ENCODE peak calls at places on chromosomes 3 and 15, in five cellular contexts. Y, R, D, L and F are unnamed samples. For H3K4me1, the result is how much of the 10 kb centered on the place peaks cover.

GRCh38 chr3:29515451-29515850 is 234.6 kb downstream of the RBMS3 start:
- DNase-seq in Y (no peak), R (no peak), D (no peak), L (peak), F (no peak)

GRCh38 chr15:67142142-67143092 is 77.0 kb downstream of the SMAD3 start:
- DNase-seq in Y (no peak), R (no peak), D (no peak), L (no peak), F (no peak)

GRCh38 chr15:64651573-64652260 is 123.7 kb downstream of the RBPMS2 start:
- DNase-seq in Y (no peak), R (no peak), D (no peak), L (peak), F (no peak)

GRCh38 chr15:40933520-40933904 is 4.4 kb downstream of the DLL4 start:
- DNase-seq in Y (peak), R (no peak), D (no peak), L (no peak), F (no peak)

GRCh38 chr3:175512700-175513099 is 653.6 kb downstream of the NAALADL2 start:
- DNase-seq in Y (no peak), R (no peak), D (no peak), L (no peak), F (no peak)

GRCh38 chr3:33441322-33441976 is 1.2 kb upstream of the UBP1 start:
- DNase-seq in Y (peak), R (no peak), D (peak), L (no peak), F (peak)

GRCh38 chr3:73175698-73176097 is 114.2 kb downstream of the EBLN2 start:
- DNase-seq in Y (no peak), R (no peak), D (no peak), L (no peak), F (no peak)

GRCh38 chr15:48507416-48508065 is 138.0 kb downstream of the FBN1 start:
- DNase-seq in Y (peak), R (no peak), D (no peak), L (peak), F (peak)

GRCh38 chr15:99507016-99507731 is 58.6 kb upstream of the MEF2A start:
- DNase-seq in Y (no peak), R (peak), D (no peak), L (no peak), F (no peak)

GRCh38 chr3:195758721-195759353 is 38.1 kb downstream of the MUC20 start:
- DNase-seq in Y (no peak), R (no peak), D (no peak), L (no peak), F (no peak)

GRCh38 chr15:32824777-32825176 is 107.0 kb downstream of the GREM1 start:
- DNase-seq in Y (no peak), R (no peak), D (no peak), L (no peak), F (no peak)

GRCh38 chr3:171566803-171567422 is 106.7 kb upstream of the TNIK start:
- DNase-seq in Y (no peak), R (no peak), D (no peak), L (peak), F (peak)

GRCh38 chr3:175184392-175184791 is 325.3 kb downstream of the NAALADL2 start:
- DNase-seq in Y (no peak), R (no peak), D (no peak), L (no peak), F (no peak)

GRCh38 chr15:63176302-63176701 is 13.1 kb upstream of the RAB8B start:
- DNase-seq in Y (no peak), R (no peak), D (no peak), L (no peak), F (no peak)

GRCh38 chr15:59371458-59372351 is 966 bp downstream of the MYO1E start:
- DNase-seq in Y (peak), R (peak), D (peak), L (no peak), F (peak)

GRCh38 chr3:5227812-5228211 is 40.3 kb downstream of the EDEM1 start:
- DNase-seq in Y (no peak), R (no peak), D (no peak), L (no peak), F (no peak)

GRCh38 chr15:64460737-64461576 is 579 bp downstream of the ZNF609 start:
- DNase-seq in Y (peak), R (no peak), D (peak), L (no peak), F (peak)

GRCh38 chr3:18841422-18842343 is 306.6 kb upstream of the KCNH8 start:
- DNase-seq in Y (no peak), R (no peak), D (no peak), L (no peak), F (no peak)

GRCh38 chr3:120595788-120596115 is 384 bp upstream of the NDUFB4 start:
- DNase-seq in Y (no peak), R (no peak), D (no peak), L (no peak), F (no peak)

GRCh38 chr3:4438296-4438695 is 28.8 kb downstream of the SUMF1 start:
- DNase-seq in Y (no peak), R (no peak), D (no peak), L (no peak), F (no peak)

GRCh38 chr3:73493543-73494314 is 131.0 kb downstream of the PDZRN3 start:
- DNase-seq in Y (no peak), R (no peak), D (no peak), L (no peak), F (no peak)

GRCh38 chr3:129409541-129409940 is 18.9 kb downstream of the EFCAB12 start:
- DNase-seq in Y (no peak), R (no peak), D (no peak), L (no peak), F (no peak)

GRCh38 chr15:84911879-84912660 is 27.6 kb downstream of the SLC28A1 start:
- DNase-seq in Y (peak), R (peak), D (peak), L (no peak), F (peak)

GRCh38 chr3:140007946-140008692 is 73.1 kb downstream of the CLSTN2 start:
- DNase-seq in Y (no peak), R (no peak), D (no peak), L (no peak), F (no peak)

GRCh38 chr3:66442254-66443249 is 58.3 kb downstream of the LRIG1 start:
- DNase-seq in Y (peak), R (peak), D (peak), L (no peak), F (peak)

GRCh38 chr15:99248000-99248727 is 1.2 kb downstream of the TTC23 start:
- DNase-seq in Y (no peak), R (no peak), D (no peak), L (no peak), F (no peak)

GRCh38 chr3:37862219-37862711 is 585 bp downstream of the CTDSPL start:
- DNase-seq in Y (peak), R (peak), D (peak), L (no peak), F (no peak)

GRCh38 chr3:159616234-159616825 is 372.3 kb upstream of the IL12A start:
- DNase-seq in Y (peak), R (peak), D (no peak), L (no peak), F (peak)

GRCh38 chr15:28098360-28098765 is 752 bp downstream of the OCA2 start:
- DNase-seq in Y (no peak), R (no peak), D (peak), L (no peak), F (no peak)

GRCh38 chr3:166425900-166426611 is 588.8 kb upstream of the BCHE start:
- DNase-seq in Y (no peak), R (no peak), D (no peak), L (no peak), F (no peak)

GRCh38 chr3:41963823-41964222 is 1.9 kb upstream of the ULK4 start:
- DNase-seq in Y (no peak), R (no peak), D (no peak), L (no peak), F (no peak)

GRCh38 chr15:58923284-58923683 is 10.2 kb downstream of the SLTM start:
- DNase-seq in Y (no peak), R (no peak), D (no peak), L (no peak), F (no peak)

GRCh38 chr3:50372349-50372748 is 13.0 kb upstream of the TMEM115 start:
- DNase-seq in Y (peak), R (no peak), D (no peak), L (no peak), F (no peak)

GRCh38 chr3:42936157-42936981 is 30.4 kb downstream of the ZNF662 start:
- DNase-seq in Y (peak), R (peak), D (peak), L (no peak), F (no peak)

DNA sequence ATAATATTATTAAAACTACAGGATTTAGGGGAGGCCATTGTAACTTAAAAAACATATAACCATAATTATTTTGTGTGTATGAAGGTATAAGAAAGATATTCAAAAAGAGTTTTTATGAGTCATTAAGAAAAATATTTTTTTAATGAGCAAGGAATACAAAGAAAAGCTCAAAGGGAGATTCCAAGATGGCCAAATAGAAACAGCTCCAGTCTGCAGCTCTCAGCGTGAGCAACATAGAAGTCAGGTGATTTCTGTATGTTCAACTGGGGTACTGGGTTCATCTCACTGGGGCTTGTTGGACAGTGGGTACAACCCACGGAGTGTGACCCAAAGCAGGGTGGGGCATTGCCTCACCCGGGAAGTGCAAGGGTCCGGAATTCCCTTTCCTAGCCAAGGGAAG is 336.1 kb downstream of the TBL1XR1 start:
- DNase-seq in Y (no peak), R (no peak), D (no peak), L (no peak), F (no peak)
- H3K4me1 ChIP-seq in Y (under half), R (under half), D (under half), L (under half), F (under half)

GRCh38 chr3:63862804-63863149 is 828 bp downstream of the THOC7 start:
- DNase-seq in Y (no peak), R (no peak), D (no peak), L (no peak), F (no peak)

GRCh38 chr3:63867225-63867624 is 3.6 kb downstream of the ATXN7 start:
- DNase-seq in Y (no peak), R (no peak), D (no peak), L (no peak), F (no peak)

GRCh38 chr3:63863150-63864007 is at the start of the genes ATXN7 and THOC7:
- DNase-seq in Y (peak), R (peak), D (peak), L (no peak), F (peak)

GRCh38 chr3:63861306-63861705 is 2.3 kb downstream of the THOC7 start:
- DNase-seq in Y (no peak), R (no peak), D (no peak), L (no peak), F (no peak)

DNA sequence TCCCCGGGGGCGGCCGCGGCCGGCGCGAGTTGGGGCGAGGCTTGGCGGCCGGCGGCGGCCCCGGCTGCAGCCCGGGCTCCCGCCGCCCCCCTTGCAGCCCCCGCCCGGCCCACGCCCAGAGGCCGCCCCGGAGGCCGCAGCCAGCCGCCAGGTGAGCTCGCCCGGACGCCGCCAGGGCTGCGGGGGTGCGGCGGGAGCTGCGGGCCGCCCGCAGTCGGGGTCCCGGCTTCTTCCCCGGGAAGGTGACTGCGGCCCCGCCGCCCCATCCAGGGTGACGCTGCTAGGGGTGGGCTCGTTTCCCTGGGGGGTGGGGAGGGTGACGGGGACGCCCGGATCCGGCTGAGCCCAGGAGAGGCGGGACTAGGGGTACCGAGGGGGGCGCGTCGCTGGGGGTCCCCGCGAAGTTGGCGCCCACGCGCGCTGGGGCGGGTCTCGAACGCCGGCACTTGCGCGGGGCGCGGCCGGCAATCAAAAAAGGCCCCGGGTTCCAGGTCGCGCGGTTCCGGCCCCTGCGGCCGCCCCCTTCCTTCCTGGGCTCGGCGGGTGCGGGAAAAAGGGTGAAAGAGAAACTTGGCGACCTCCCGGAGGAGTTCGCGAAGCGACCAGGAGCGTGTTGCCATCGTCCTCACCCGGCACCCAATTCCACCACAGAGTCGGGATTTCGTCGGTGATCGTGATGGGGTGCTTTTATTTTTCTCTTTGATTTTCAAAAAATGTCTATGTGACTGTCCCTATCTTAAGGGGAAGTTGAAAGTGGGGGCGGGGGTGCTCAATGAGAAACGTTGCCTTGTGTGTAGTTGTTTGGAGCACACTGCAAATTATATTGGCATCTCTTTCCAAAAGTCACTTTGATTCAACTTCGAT is 573 bp downstream of the ATXN7 start:
- DNase-seq in Y (peak), R (peak), D (peak), L (no peak), F (peak)
- H3K27ac ChIP-seq in Y (peak), R (peak), D (peak), L (peak), F (peak)

GRCh38 chr3:123153821-123154323 is 47.9 kb upstream of the SEC22A start:
- DNase-seq in Y (peak), R (no peak), D (no peak), L (no peak), F (no peak)

GRCh38 chr3:123152656-123153055 is 49.1 kb upstream of the SEC22A start:
- DNase-seq in Y (peak), R (no peak), D (peak), L (no peak), F (no peak)

GRCh38 chr3:123151251-123151705 is 50.5 kb upstream of the SEC22A start:
- DNase-seq in Y (peak), R (no peak), D (peak), L (no peak), F (no peak)

GRCh38 chr3:123154346-123154985 is 47.3 kb upstream of the SEC22A start:
- DNase-seq in Y (peak), R (no peak), D (no peak), L (no peak), F (no peak)

DNA sequence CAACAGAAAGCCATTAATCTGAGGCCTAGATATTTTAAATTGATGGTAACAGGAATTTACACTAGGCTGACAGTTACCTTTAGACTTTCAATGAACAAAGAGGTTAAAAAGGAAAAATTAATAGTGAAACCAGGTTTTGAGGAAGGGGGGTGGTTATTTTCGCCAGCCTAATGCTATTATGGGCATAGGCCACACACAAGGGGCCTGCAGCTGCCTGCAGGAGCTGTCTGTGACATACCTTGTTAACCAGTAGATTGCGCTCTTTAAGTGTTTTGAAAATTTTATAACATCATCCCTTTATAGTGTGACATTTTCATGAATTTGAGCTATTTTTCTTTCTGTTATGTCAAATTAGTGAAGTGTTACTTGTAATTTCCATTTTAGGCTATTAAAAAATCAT is 48.6 kb upstream of the SEC22A start:
- DNase-seq in Y (no peak), R (no peak), D (no peak), L (no peak), F (no peak)
- TF ChIP-seq CTCF in Y (no peak), R (no peak), D (no peak), L (no peak), F (no peak)

GRCh38 chr3:197494366-197495058 is 61.3 kb downstream of the BDH1 start:
- DNase-seq in Y (peak), R (no peak), D (no peak), L (no peak), F (no peak)

GRCh38 chr3:197496746-197497125 is 59.0 kb downstream of the BDH1 start:
- DNase-seq in Y (no peak), R (no peak), D (no peak), L (no peak), F (no peak)

GRCh38 chr3:197495999-197496745 is 59.6 kb downstream of the BDH1 start:
- DNase-seq in Y (no peak), R (no peak), D (no peak), L (no peak), F (no peak)

GRCh38 chr3:197495499-197495898 is 60.3 kb downstream of the BDH1 start:
- DNase-seq in Y (no peak), R (no peak), D (no peak), L (peak), F (no peak)

DNA sequence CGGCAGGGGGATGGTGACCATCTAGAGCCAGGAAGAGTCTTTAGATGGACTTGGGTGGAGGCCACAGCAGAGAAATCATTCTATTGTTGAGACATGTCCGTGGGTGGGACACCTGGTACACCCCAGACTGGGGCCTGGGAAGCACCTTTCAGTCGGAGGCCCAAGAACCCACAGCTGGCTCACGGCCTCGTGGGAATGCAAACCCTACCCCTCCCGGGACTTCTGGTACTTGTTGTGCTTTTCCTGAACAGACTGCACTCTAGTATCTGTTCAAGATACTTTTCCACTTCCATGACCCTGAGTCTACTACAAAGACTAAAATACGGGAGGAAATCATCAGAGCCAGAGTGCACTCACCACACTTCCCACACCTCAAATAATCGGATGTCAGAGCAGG is 60.7 kb downstream of the BDH1 start:
- DNase-seq in Y (no peak), R (peak), D (no peak), L (peak), F (no peak)
- H3K4me1 ChIP-seq in Y (under half), R (under half), D (under half), L (under half), F (under half)

GRCh38 chr3:134065836-134066538 is 36.3 kb upstream of the SLCO2A1 start:
- DNase-seq in Y (peak), R (no peak), D (no peak), L (no peak), F (no peak)
- H3K27ac ChIP-seq in Y (no peak), R (peak), D (no peak), L (no peak), F (no peak)

GRCh38 chr15:96585634-96586386 is 255.3 kb downstream of the NR2F2 start:
- DNase-seq in Y (no peak), R (no peak), D (no peak), L (no peak), F (no peak)
- TF ChIP-seq CTCF in Y (no peak), R (peak), D (peak), L (peak), F (no peak)